ENCODE peak calls at places on chromosomes 13 and 19, in six cellular contexts. L is neural crest cell; M is H4; R is activated naive CD4-positive, alpha-beta T cell treated with anti-CD3 and anti-CD28 coated beads, Interleukin-2, amount 50 U/mL, for 16 hours; K is activated CD4-positive, alpha-beta T cell treated with anti-CD3 and anti-CD28 coated beads, Interleukin-2, amount 10 ng/mL, durations not matched to agents 7 days and 5 days; C is transverse colon. Y is an unnamed sample.
A peak's percentile ranks its signal among the peaks of the same experiment; 100 is the strongest.

GRCh38 chr13:54394319-54394718 is 1365.7 kb downstream of the OLFM4 start:
- DNase-seq in L (no peak), M (no peak), R (no peak), K (no peak), C (no peak), Y (no peak)

GRCh38 chr19:48993175-48994034 is at the start of the genes GYS1 and RUVBL2:
- DNase-seq in L (peak; percentile 98), M (peak; percentile 100), R (peak; percentile 100), K (peak; percentile 99), C (peak; percentile 99), Y (peak; percentile 100)

GRCh38 chr19:7260161-7260560 is 34.1 kb downstream of the INSR start:
- DNase-seq in L (no peak), M (no peak), R (no peak), K (no peak), C (no peak), Y (no peak)

GRCh38 chr13:70473912-70474311 is 365.7 kb upstream of the KLHL1 start:
- DNase-seq in L (no peak), M (no peak), R (no peak), K (no peak), C (no peak), Y (no peak)

GRCh38 chr13:113547248-113547971 is 37.1 kb upstream of the TFDP1 start:
- DNase-seq in L (no peak), M (no peak), R (peak; percentile 3), K (peak; percentile 3), C (peak; percentile 5), Y (peak; percentile 88)

GRCh38 chr13:43087960-43088580 is 64.7 kb downstream of the DNAJC15 start:
- DNase-seq in L (no peak), M (no peak), R (no peak), K (no peak), C (no peak), Y (no peak)

GRCh38 chr19:48642862-48643261 is 3.1 kb downstream of the CA11 start:
- DNase-seq in L (no peak), M (no peak), R (no peak), K (no peak), C (no peak), Y (no peak)

GRCh38 chr13:111476197-111476596 is 155.8 kb downstream of the TEX29 start:
- DNase-seq in L (no peak), M (no peak), R (no peak), K (no peak), C (no peak), Y (no peak)

GRCh38 chr13:99303863-99304521 is 3.2 kb downstream of the GPR183 start:
- DNase-seq in L (no peak), M (no peak), R (peak; percentile 43), K (peak; percentile 58), C (peak; percentile 34), Y (no peak)

GRCh38 chr19:4971424-4971793 is 2.5 kb downstream of the KDM4B start:
- DNase-seq in L (no peak), M (no peak), R (peak; percentile 39), K (peak; percentile 51), C (peak; percentile 65), Y (peak; percentile 66)

GRCh38 chr13:46810440-46810839 is 13.5 kb upstream of the ESD start:
- DNase-seq in L (no peak), M (no peak), R (no peak), K (no peak), C (no peak), Y (no peak)

GRCh38 chr19:29325241-29325975 is 112.5 kb upstream of the UQCRFS1 start:
- DNase-seq in L (no peak), M (no peak), R (no peak), K (no peak), C (no peak), Y (no peak)

GRCh38 chr13:113187905-113188595 is 20.4 kb downstream of the PCID2 start:
- DNase-seq in L (no peak), M (peak; percentile 61), R (no peak), K (no peak), C (no peak), Y (no peak)

GRCh38 chr19:57106646-57107235 is 13.0 kb upstream of the USP29 start:
- DNase-seq in L (no peak), M (no peak), R (no peak), K (no peak), C (no peak), Y (no peak)

GRCh38 chr19:10975374-10976036 is 14.7 kb downstream of the SMARCA4 start:
- DNase-seq in L (no peak), M (no peak), R (no peak), K (no peak), C (no peak), Y (no peak)

GRCh38 chr19:1747285-1748114 is 5.8 kb upstream of the ONECUT3 start:
- DNase-seq in L (no peak), M (peak; percentile 99), R (peak; percentile 52), K (peak; percentile 17), C (no peak), Y (no peak)